ENCODE peak calls at places on chromosomes 1 and 21, in eight cellular contexts. Q is AG04450, X is T-helper 2 cell, E is NCI-H1092, H is COR-L47, P is epithelial cell of esophagus, F is AG08395, B is HT1080. S is an unnamed sample.
A peak's percentile ranks its signal among the peaks of the same experiment; 100 is the strongest.

GRCh38 chr1:18608534-18608933 is 22.1 kb upstream of the PAX7 start:
- DNase-seq in X (no peak), H (no peak), E (no peak), B (no peak), Q (no peak), F (no peak), P (no peak), S (no peak)

GRCh38 chr21:43315244-43316137 is 111.4 kb downstream of the SIK1 start:
- DNase-seq in X (no peak), Q (no peak), F (no peak), P (no peak), E (no peak), H (no peak), B (no peak), S (no peak)

GRCh38 chr1:93716974-93717373 is 35.3 kb upstream of the BCAR3 start:
- DNase-seq in P (peak; percentile 80), B (peak; percentile 91), H (no peak), X (no peak), E (no peak), Q (no peak), F (no peak), S (peak; percentile 9)

GRCh38 chr1:51484591-51484990 is 34.5 kb downstream of the EPS15 start:
- DNase-seq in P (peak; percentile 9), F (no peak), B (no peak), Q (no peak), E (no peak), H (no peak), X (no peak), S (no peak)

GRCh38 chr1:211697356-211697755 is 21.9 kb upstream of the NEK2 start:
- DNase-seq in F (no peak), H (no peak), P (no peak), B (no peak), E (peak; percentile 74), Q (no peak), X (no peak), S (no peak)

GRCh38 chr1:5681654-5682053 is 310.6 kb downstream of the NPHP4 start:
- DNase-seq in H (no peak), B (no peak), X (no peak), P (no peak), Q (no peak), E (no peak), F (no peak), S (no peak)

GRCh38 chr1:228279722-228280105 is 71.9 kb downstream of the OBSCN start:
- DNase-seq in B (no peak), Q (no peak), E (no peak), X (no peak), H (no peak), F (no peak), P (no peak), S (no peak)

GRCh38 chr1:191993549-191993948 is 164.7 kb upstream of the RGS18 start:
- DNase-seq in X (no peak), E (no peak), Q (peak; percentile 15), H (no peak), F (no peak), B (peak; percentile 12), P (peak; percentile 54), S (no peak)

GRCh38 chr1:55275151-55275748 is 60.1 kb upstream of the USP24 start:
- DNase-seq in P (peak; percentile 30), X (no peak), Q (no peak), F (no peak), H (no peak), E (no peak), B (no peak), S (no peak)

GRCh38 chr1:180777072-180777689 is 135.5 kb upstream of the KIAA1614 start:
- DNase-seq in H (no peak), F (no peak), Q (no peak), B (no peak), E (no peak), X (no peak), P (no peak), S (no peak)

GRCh38 chr1:200629876-200630514 is 9.4 kb upstream of the KIF14 start:
- DNase-seq in X (no peak), P (peak; percentile 38), B (no peak), Q (no peak), E (no peak), F (no peak), H (no peak), S (no peak)

GRCh38 chr1:242467556-242468145 is 56.8 kb downstream of the PLD5 start:
- DNase-seq in F (peak; percentile 62), Q (no peak), H (peak; percentile 79), X (no peak), P (peak; percentile 57), E (peak; percentile 63), B (peak; percentile 46), S (no peak)

GRCh38 chr1:9900142-9901043 is 9.7 kb downstream of the CTNNBIP1 start:
- DNase-seq in H (no peak), Q (no peak), E (peak; percentile 83), B (no peak), X (no peak), F (no peak), P (no peak), S (no peak)

GRCh38 chr1:2556277-2557145 is at the start of gene TNFRSF14:
- DNase-seq in B (peak; percentile 51), H (peak; percentile 61), P (peak; percentile 40), E (no peak), X (peak; percentile 58), Q (no peak), F (peak; percentile 61), S (peak; percentile 74)

GRCh38 chr1:205610781-205611473 is 20.9 kb downstream of the ELK4 start:
- DNase-seq in B (no peak), Q (no peak), F (no peak), H (no peak), X (no peak), P (no peak), E (no peak), S (no peak)

GRCh38 chr1:151720974-151721787 is at the start of gene RIIAD1:
- DNase-seq in H (peak; percentile 13), Q (no peak), P (peak; percentile 12), B (no peak), X (peak; percentile 15), E (peak; percentile 6), F (peak; percentile 81), S (peak; percentile 19)

GRCh38 chr1:96360036-96360795 is 361.4 kb upstream of the PTBP2 start:
- DNase-seq in X (no peak), Q (no peak), P (peak; percentile 73), H (no peak), E (no peak), B (no peak), F (peak; percentile 40), S (no peak)

GRCh38 chr21:25373126-25374082 is 233.9 kb downstream of the MRPL39 start:
- DNase-seq in P (no peak), Q (no peak), E (no peak), X (no peak), B (no peak), F (no peak), H (no peak), S (no peak)

GRCh38 chr1:41482906-41483895 is 1.3 kb downstream of the EDN2 start:
- DNase-seq in H (peak; percentile 56), X (no peak), B (no peak), Q (no peak), E (no peak), F (no peak), P (peak; percentile 55), S (no peak)

S was measured in activated CD4-positive, alpha-beta T cell treated with anti-CD3 and anti-CD28 coated beads for 4 hours.